ENCODE peak calls at places on chromosomes 4 and X, in five cellular contexts. One of them, this sample, is unnamed.

GRCh38 chr4:128384765-128385164 is 97.2 kb upstream of the PGRMC2 start:
- DNase-seq in psoas muscle: no peak
- DNase-seq in spleen: no peak
- DNase-seq in astrocyte of the spinal cord: no peak
- DNase-seq in stomach: no peak
- DNase-seq in this sample: no peak

GRCh38 chr4:101347267-101347556 is at the start of gene PPP3CA:
- DNase-seq in psoas muscle: no peak
- DNase-seq in spleen: no peak
- DNase-seq in astrocyte of the spinal cord: no peak
- DNase-seq in stomach: no peak
- DNase-seq in this sample: no peak

GRCh38 chr4:72209600-72209999 is 177.8 kb downstream of the NPFFR2 start:
- DNase-seq in psoas muscle: no peak
- DNase-seq in spleen: no peak
- DNase-seq in astrocyte of the spinal cord: no peak
- DNase-seq in stomach: no peak
- DNase-seq in this sample: no peak

GRCh38 chr4:3529363-3529762 is 2.9 kb downstream of the LRPAP1 start:
- DNase-seq in psoas muscle: peak; percentile 73
- DNase-seq in spleen: peak; percentile 86
- DNase-seq in astrocyte of the spinal cord: no peak
- DNase-seq in stomach: no peak
- DNase-seq in this sample: no peak

GRCh38 chr4:184833046-184833838 is 7.5 kb upstream of the ACSL1 start:
- DNase-seq in psoas muscle: no peak
- DNase-seq in spleen: no peak
- DNase-seq in astrocyte of the spinal cord: no peak
- DNase-seq in stomach: no peak
- DNase-seq in this sample: no peak

GRCh38 chr4:89755210-89755609 is 81.8 kb downstream of the SNCA start:
- DNase-seq in psoas muscle: no peak
- DNase-seq in spleen: no peak
- DNase-seq in astrocyte of the spinal cord: peak; percentile 20
- DNase-seq in stomach: no peak
- DNase-seq in this sample: no peak

GRCh38 chrX:11329016-11329415 is 35.8 kb downstream of the AMELX start:
- DNase-seq in psoas muscle: no peak
- DNase-seq in spleen: no peak
- DNase-seq in astrocyte of the spinal cord: no peak
- DNase-seq in stomach: no peak
- DNase-seq in this sample: no peak

GRCh38 chr4:41709844-41710481 is 38.6 kb downstream of the PHOX2B start:
- DNase-seq in psoas muscle: no peak
- DNase-seq in spleen: no peak
- DNase-seq in astrocyte of the spinal cord: peak; percentile 93
- DNase-seq in stomach: no peak
- DNase-seq in this sample: no peak

GRCh38 chr4:148998719-148999118 is 556.5 kb upstream of the NR3C2 start:
- DNase-seq in psoas muscle: no peak
- DNase-seq in spleen: no peak
- DNase-seq in astrocyte of the spinal cord: peak; percentile 3
- DNase-seq in stomach: no peak
- DNase-seq in this sample: no peak

GRCh38 chr4:166527500-166527899 is 654.5 kb downstream of the TLL1 start:
- DNase-seq in psoas muscle: no peak
- DNase-seq in spleen: no peak
- DNase-seq in astrocyte of the spinal cord: peak; percentile 82
- DNase-seq in stomach: no peak
- DNase-seq in this sample: no peak

GRCh38 chr4:20252656-20253271 is 1.1 kb downstream of the SLIT2 start:
- DNase-seq in psoas muscle: peak; percentile 65
- DNase-seq in spleen: peak; percentile 75
- DNase-seq in astrocyte of the spinal cord: peak; percentile 40
- DNase-seq in stomach: no peak
- DNase-seq in this sample: peak; percentile 29

GRCh38 chrX:99857455-99857854 is 552.6 kb downstream of the PCDH19 start:
- DNase-seq in psoas muscle: no peak
- DNase-seq in spleen: no peak
- DNase-seq in astrocyte of the spinal cord: no peak
- DNase-seq in stomach: no peak
- DNase-seq in this sample: no peak

GRCh38 chrX:100449696-100450606 is 39.9 kb upstream of the PCDH19 start:
- DNase-seq in psoas muscle: peak; percentile 64
- DNase-seq in spleen: no peak
- DNase-seq in astrocyte of the spinal cord: no peak
- DNase-seq in stomach: no peak
- DNase-seq in this sample: no peak

GRCh38 chrX:21675931-21676330 is 17.8 kb upstream of the KLHL34 start:
- DNase-seq in psoas muscle: no peak
- DNase-seq in spleen: no peak
- DNase-seq in astrocyte of the spinal cord: no peak
- DNase-seq in stomach: no peak
- DNase-seq in this sample: no peak

GRCh38 chr4:64682481-64682880 is 273.2 kb upstream of the TECRL start:
- DNase-seq in psoas muscle: no peak
- DNase-seq in spleen: no peak
- DNase-seq in astrocyte of the spinal cord: no peak
- DNase-seq in stomach: no peak
- DNase-seq in this sample: no peak

GRCh38 chr4:86741841-86742240 is 107.3 kb downstream of the SLC10A6 start:
- DNase-seq in psoas muscle: no peak
- DNase-seq in spleen: no peak
- DNase-seq in astrocyte of the spinal cord: no peak
- DNase-seq in stomach: no peak
- DNase-seq in this sample: no peak

GRCh38 chr4:55181606-55182005 is 56.2 kb upstream of the KDR start:
- DNase-seq in psoas muscle: no peak
- DNase-seq in spleen: no peak
- DNase-seq in astrocyte of the spinal cord: peak; percentile 66
- DNase-seq in stomach: no peak
- DNase-seq in this sample: no peak

GRCh38 chr4:186693159-186693815 is 30.4 kb downstream of the FAT1 start:
- DNase-seq in psoas muscle: peak; percentile 66
- DNase-seq in spleen: no peak
- DNase-seq in astrocyte of the spinal cord: peak; percentile 93
- DNase-seq in stomach: peak; percentile 76
- DNase-seq in this sample: peak; percentile 85

GRCh38 chrX:119622356-119623232 is 16.4 kb upstream of the NKRF start:
- DNase-seq in psoas muscle: no peak
- DNase-seq in spleen: no peak
- DNase-seq in astrocyte of the spinal cord: peak; percentile 85
- DNase-seq in stomach: peak; percentile 50
- DNase-seq in this sample: peak; percentile 15

GRCh38 chr4:126318376-126318775 is 1003.6 kb downstream of the FAT4 start:
- DNase-seq in psoas muscle: no peak
- DNase-seq in spleen: no peak
- DNase-seq in astrocyte of the spinal cord: no peak
- DNase-seq in stomach: no peak
- DNase-seq in this sample: no peak

GRCh38 chr4:128528793-128529553 is 241.4 kb upstream of the PGRMC2 start:
- DNase-seq in psoas muscle: no peak
- DNase-seq in spleen: no peak
- DNase-seq in astrocyte of the spinal cord: peak; percentile 95
- DNase-seq in stomach: no peak
- DNase-seq in this sample: peak; percentile 42

GRCh38 chrX:72576161-72576896 is 3.7 kb upstream of the HDAC8 start:
- DNase-seq in psoas muscle: no peak
- DNase-seq in spleen: no peak
- DNase-seq in astrocyte of the spinal cord: peak; percentile 25
- DNase-seq in stomach: no peak
- DNase-seq in this sample: no peak

GRCh38 chr4:151324449-151325319 is 721 bp downstream of the SH3D19 start:
- DNase-seq in psoas muscle: peak; percentile 85
- DNase-seq in spleen: no peak
- DNase-seq in astrocyte of the spinal cord: peak; percentile 62
- DNase-seq in stomach: peak; percentile 48
- DNase-seq in this sample: peak; percentile 69

GRCh38 chrX:40012800-40013682 is 84.7 kb downstream of the BCOR start:
- DNase-seq in psoas muscle: peak; percentile 85
- DNase-seq in spleen: peak; percentile 88
- DNase-seq in astrocyte of the spinal cord: peak; percentile 59
- DNase-seq in stomach: peak; percentile 70
- DNase-seq in this sample: peak; percentile 52

GRCh38 chr4:28391877-28392276 is 1531.2 kb downstream of the STIM2 start:
- DNase-seq in psoas muscle: no peak
- DNase-seq in spleen: no peak
- DNase-seq in astrocyte of the spinal cord: no peak
- DNase-seq in stomach: no peak
- DNase-seq in this sample: no peak

GRCh38 chr4:62210521-62210920 is 1010.4 kb downstream of the ADGRL3 start:
- DNase-seq in psoas muscle: no peak
- DNase-seq in spleen: no peak
- DNase-seq in astrocyte of the spinal cord: peak; percentile 12
- DNase-seq in stomach: no peak
- DNase-seq in this sample: no peak

GRCh38 chr4:4875147-4875546 is 15.7 kb downstream of the MSX1 start:
- DNase-seq in psoas muscle: no peak
- DNase-seq in spleen: no peak
- DNase-seq in astrocyte of the spinal cord: no peak
- DNase-seq in stomach: no peak
- DNase-seq in this sample: no peak

GRCh38 chr4:69800599-69800998 is 40.2 kb upstream of the SULT1B1 start:
- DNase-seq in psoas muscle: no peak
- DNase-seq in spleen: no peak
- DNase-seq in astrocyte of the spinal cord: peak; percentile 32
- DNase-seq in stomach: no peak
- DNase-seq in this sample: no peak
- TF ChIP-seq CTCF in psoas muscle: no peak
- TF ChIP-seq CTCF in spleen: no peak
- TF ChIP-seq CTCF in astrocyte of the spinal cord: no peak
- TF ChIP-seq CTCF in stomach: no peak
- TF ChIP-seq CTCF in this sample: no peak

DNA sequence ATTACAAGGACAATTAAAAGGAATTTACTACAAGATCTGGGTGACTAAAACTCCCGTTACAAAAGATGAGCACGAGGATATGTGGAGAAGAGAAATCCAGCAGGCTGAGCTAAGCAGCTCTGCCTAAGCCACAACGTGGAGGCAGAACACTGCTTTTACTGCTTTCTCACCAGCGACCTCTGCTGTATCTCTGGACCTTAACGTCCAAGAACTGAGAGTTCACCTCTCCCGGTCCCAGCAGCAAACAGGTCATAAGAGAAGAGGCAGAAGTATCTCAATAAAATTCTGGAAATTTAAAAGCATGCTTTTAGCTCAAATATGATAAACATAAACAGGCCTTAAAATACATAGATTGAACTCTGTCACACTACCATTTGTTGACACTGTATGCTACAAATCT is 81.0 kb downstream of the ADGRA3 start:
- DNase-seq in psoas muscle: no peak
- DNase-seq in spleen: no peak
- DNase-seq in astrocyte of the spinal cord: peak; percentile 60
- DNase-seq in stomach: peak; percentile 35
- DNase-seq in this sample: peak; percentile 27
- TF ChIP-seq CTCF in psoas muscle: peak; percentile 44
- TF ChIP-seq CTCF in spleen: no peak
- TF ChIP-seq CTCF in astrocyte of the spinal cord: peak; percentile 68
- TF ChIP-seq CTCF in stomach: no peak
- TF ChIP-seq CTCF in this sample: peak; percentile 50

DNA sequence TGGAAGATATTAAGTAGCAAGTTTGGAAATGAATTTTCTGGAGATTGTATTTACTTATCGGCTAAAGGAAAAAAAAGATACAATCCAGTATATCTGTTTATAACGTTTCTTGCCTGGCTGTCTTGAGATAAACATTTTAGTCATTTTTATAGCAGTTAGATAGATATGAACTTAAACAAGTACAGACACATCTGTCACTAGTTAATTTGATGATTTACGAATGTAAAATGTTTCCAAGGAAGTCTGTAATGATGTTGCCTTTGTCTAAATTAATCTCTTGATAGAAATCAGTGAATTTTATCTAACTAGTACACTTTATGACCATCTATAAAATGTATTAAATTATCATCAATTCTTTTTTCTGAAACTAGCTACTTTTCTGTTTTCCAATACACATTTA is 5.7 kb downstream of the BMPR1B start:
- DNase-seq in psoas muscle: no peak
- DNase-seq in spleen: no peak
- DNase-seq in astrocyte of the spinal cord: no peak
- DNase-seq in stomach: no peak
- DNase-seq in this sample: no peak
- TF ChIP-seq CTCF in psoas muscle: no peak
- TF ChIP-seq CTCF in spleen: no peak
- TF ChIP-seq CTCF in astrocyte of the spinal cord: no peak
- TF ChIP-seq CTCF in stomach: no peak
- TF ChIP-seq CTCF in this sample: no peak

GRCh38 chr4:106803107-106803506 is 233.0 kb downstream of the DKK2 start:
- DNase-seq in psoas muscle: no peak
- DNase-seq in spleen: no peak
- DNase-seq in astrocyte of the spinal cord: no peak
- DNase-seq in stomach: no peak
- DNase-seq in this sample: no peak

GRCh38 chr4:106810122-106810521 is 226.0 kb downstream of the DKK2 start:
- DNase-seq in psoas muscle: no peak
- DNase-seq in spleen: no peak
- DNase-seq in astrocyte of the spinal cord: no peak
- DNase-seq in stomach: no peak
- DNase-seq in this sample: no peak

GRCh38 chr4:106806158-106806797 is 229.8 kb downstream of the DKK2 start:
- DNase-seq in psoas muscle: no peak
- DNase-seq in spleen: no peak
- DNase-seq in astrocyte of the spinal cord: no peak
- DNase-seq in stomach: no peak
- DNase-seq in this sample: no peak

DNA sequence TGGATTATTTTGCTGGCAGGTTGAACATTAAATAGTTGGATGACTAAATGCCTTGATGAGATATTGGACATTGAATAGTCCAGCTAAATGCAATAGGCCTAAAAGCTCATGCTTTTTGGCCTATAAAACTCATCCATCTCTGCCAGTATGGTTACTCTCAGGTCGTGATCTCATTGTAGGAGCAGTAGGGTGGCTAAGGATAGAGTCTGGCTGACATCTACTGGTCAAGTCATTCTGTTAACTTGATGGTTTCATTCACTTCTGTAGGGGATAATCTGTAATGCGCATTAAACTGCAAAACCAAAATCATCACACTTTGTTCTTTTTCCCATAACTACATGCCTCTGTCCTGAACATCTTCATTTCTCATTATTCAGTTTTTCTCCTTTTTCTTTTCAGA is 227.0 kb downstream of the DKK2 start:
- DNase-seq in psoas muscle: no peak
- DNase-seq in spleen: no peak
- DNase-seq in astrocyte of the spinal cord: peak; percentile 57
- DNase-seq in stomach: no peak
- DNase-seq in this sample: no peak
- TF ChIP-seq CTCF in psoas muscle: no peak
- TF ChIP-seq CTCF in spleen: no peak
- TF ChIP-seq CTCF in astrocyte of the spinal cord: peak; percentile 54
- TF ChIP-seq CTCF in stomach: no peak
- TF ChIP-seq CTCF in this sample: no peak

GRCh38 chr4:147596377-147596776 is 20.8 kb upstream of the TMEM184C start:
- DNase-seq in psoas muscle: no peak
- DNase-seq in spleen: no peak
- DNase-seq in astrocyte of the spinal cord: peak; percentile 32
- DNase-seq in stomach: no peak
- DNase-seq in this sample: no peak
- TF ChIP-seq CTCF in psoas muscle: no peak
- TF ChIP-seq CTCF in spleen: no peak
- TF ChIP-seq CTCF in astrocyte of the spinal cord: peak; percentile 11
- TF ChIP-seq CTCF in stomach: no peak
- TF ChIP-seq CTCF in this sample: no peak